ENCODE peak calls at places on chromosome 18, in four cellular contexts. Z is naive thymus-derived CD4-positive, alpha-beta T cell; V is tibial nerve; F is PC-9. P is an unnamed sample. For H3K4me1, the result is how much of the 10 kb centered on the place peaks cover.

GRCh38 chr18:67456691-67457090 is 59.8 kb downstream of the DSEL start:
- DNase-seq in Z (no peak), V (no peak), F (no peak), P (no peak)

GRCh38 chr18:10860937-10861336 is 288.4 kb downstream of the PIEZO2 start:
- DNase-seq in Z (no peak), V (no peak), F (no peak), P (no peak)

GRCh38 chr18:3319399-3319798 is 57.5 kb downstream of the MYL12B start:
- DNase-seq in Z (no peak), V (no peak), F (no peak), P (no peak)

GRCh38 chr18:28718696-28719095 is 541.8 kb upstream of the CDH2 start:
- DNase-seq in Z (no peak), V (no peak), F (no peak), P (no peak)

GRCh38 chr18:67347499-67347898 is 169.0 kb downstream of the DSEL start:
- DNase-seq in Z (no peak), V (no peak), F (no peak), P (no peak)

GRCh38 chr18:56982756-56983155 is 164.1 kb upstream of the BOD1L2 start:
- DNase-seq in Z (no peak), V (no peak), F (no peak), P (no peak)

GRCh38 chr18:23998811-23999210 is 15.7 kb upstream of the TTC39C start:
- DNase-seq in Z (no peak), V (no peak), F (peak), P (peak)

GRCh38 chr18:78630981-78631510 is 348.6 kb upstream of the SALL3 start:
- DNase-seq in Z (no peak), V (no peak), F (no peak), P (no peak)

GRCh38 chr18:3281456-3282400 is 19.8 kb downstream of the MYL12B start:
- DNase-seq in Z (peak), V (peak), F (peak), P (no peak)

GRCh38 chr18:25351280-25351772 is 640 bp downstream of the ZNF521 start:
- DNase-seq in Z (no peak), V (no peak), F (no peak), P (no peak)

GRCh38 chr18:56321470-56321869 is 316.9 kb downstream of the TXNL1 start:
- DNase-seq in Z (no peak), V (peak), F (no peak), P (no peak)

GRCh38 chr18:26575865-26576217 is 27.5 kb upstream of the KCTD1 start:
- DNase-seq in Z (no peak), V (no peak), F (no peak), P (peak)

GRCh38 chr18:32919799-32920198 is 147.0 kb upstream of the KLHL14 start:
- DNase-seq in Z (no peak), V (no peak), F (no peak), P (no peak)

GRCh38 chr18:74005320-74006110 is 142.1 kb downstream of the FBXO15 start:
- DNase-seq in Z (no peak), V (no peak), F (no peak), P (no peak)

GRCh38 chr18:6666286-6666685 is 63.2 kb upstream of the ARHGAP28 start:
- DNase-seq in Z (no peak), V (no peak), F (no peak), P (no peak)

GRCh38 chr18:9691235-9691634 is 16.9 kb upstream of the RAB31 start:
- DNase-seq in Z (no peak), V (no peak), F (no peak), P (no peak)
- H3K4me1 ChIP-seq in Z (under half), V (under half), F (under half), P (under half)

DNA sequence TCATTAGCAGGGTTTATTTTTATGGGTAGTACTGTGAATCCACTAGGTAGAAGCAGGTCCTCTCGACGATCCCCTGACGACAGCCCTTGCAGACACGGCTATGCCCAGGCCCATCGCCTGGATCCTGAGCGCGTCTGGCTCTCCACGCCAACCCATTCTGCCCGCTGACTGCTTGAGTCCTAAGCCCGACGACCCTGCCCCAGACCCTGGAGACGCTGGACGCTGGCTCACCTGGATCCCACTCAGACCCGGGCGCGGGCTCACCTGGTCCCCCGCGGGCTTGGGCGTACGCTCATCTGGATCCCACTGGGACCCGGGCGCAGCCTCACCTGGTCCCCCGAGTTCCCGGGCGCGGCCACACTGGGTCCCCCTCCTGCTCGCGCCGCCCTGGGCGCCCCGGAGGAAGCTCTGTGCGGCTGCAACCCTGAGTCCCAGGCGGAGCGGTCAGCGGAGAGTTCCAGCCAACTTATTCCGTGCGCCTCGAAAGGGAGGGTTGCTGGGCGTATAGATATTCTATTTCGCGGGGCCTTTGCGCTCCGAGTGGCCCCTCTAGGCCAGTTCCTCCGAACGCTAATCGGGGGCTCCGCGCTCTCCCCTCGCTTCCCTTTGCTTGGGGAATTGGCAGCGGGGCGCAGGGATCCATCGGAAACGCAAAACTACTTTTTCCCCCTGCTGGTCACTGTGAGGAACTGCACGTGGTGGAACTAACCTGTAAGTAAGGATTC is 22.4 kb upstream of the RMP24 start:
- DNase-seq in Z (peak), V (peak), F (no peak), P (no peak)
- H3K4me3 ChIP-seq in Z (peak), V (peak), F (peak), P (peak)

GRCh38 chr18:48996901-48997463 is 46.2 kb upstream of the SMAD7 start:
- DNase-seq in Z (peak), V (no peak), F (peak), P (no peak)

GRCh38 chr18:48999569-48999968 is 48.8 kb upstream of the SMAD7 start:
- DNase-seq in Z (no peak), V (no peak), F (no peak), P (no peak)

GRCh38 chr18:48997681-48997984 is 46.9 kb upstream of the SMAD7 start:
- DNase-seq in Z (no peak), V (no peak), F (no peak), P (no peak)

GRCh38 chr18:48996041-48996440 is 45.3 kb upstream of the SMAD7 start:
- DNase-seq in Z (no peak), V (no peak), F (no peak), P (no peak)

GRCh38 chr18:48997985-48998831 is 47.4 kb upstream of the SMAD7 start:
- DNase-seq in Z (no peak), V (no peak), F (peak), P (peak)
- H3K27ac ChIP-seq in Z (no peak), V (no peak), F (peak), P (peak)

GRCh38 chr18:58230438-58231179 is 186.6 kb downstream of the NEDD4L start:
- DNase-seq in Z (no peak), V (no peak), F (peak), P (peak)

GRCh38 chr18:58229162-58229561 is 185.1 kb downstream of the NEDD4L start:
- DNase-seq in Z (no peak), V (no peak), F (no peak), P (no peak)

GRCh38 chr18:58232674-58233073 is 188.6 kb downstream of the NEDD4L start:
- DNase-seq in Z (no peak), V (no peak), F (no peak), P (no peak)

GRCh38 chr18:58234359-58234741 is 190.3 kb downstream of the NEDD4L start:
- DNase-seq in Z (no peak), V (no peak), F (no peak), P (no peak)

GRCh38 chr18:58231930-58232329 is 187.9 kb downstream of the NEDD4L start:
- DNase-seq in Z (no peak), V (no peak), F (no peak), P (no peak)
- H3K4me1 ChIP-seq in Z (under half), V (under half), F (under half), P (half or more)

GRCh38 chr18:76446321-76446720 is 48.7 kb downstream of the ZNF516 start:
- DNase-seq in Z (no peak), V (no peak), F (no peak), P (no peak)
- H3K4me3 ChIP-seq in Z (no peak), V (no peak), F (no peak), P (no peak)

GRCh38 chr18:48766487-48766886 is 184.3 kb downstream of the SMAD7 start:
- DNase-seq in Z (no peak), V (no peak), F (no peak), P (no peak)
- H3K27ac ChIP-seq in Z (no peak), V (no peak), F (no peak), P (no peak)

GRCh38 chr18:13452851-13453524 is 234.4 kb downstream of the LDLRAD4 start:
- DNase-seq in Z (no peak), V (no peak), F (no peak), P (no peak)
- H3K4me1 ChIP-seq in Z (under half), V (under half), F (under half), P (under half)

GRCh38 chr18:415627-416612 is 84.6 kb downstream of the COLEC12 start:
- DNase-seq in Z (no peak), V (no peak), F (peak), P (peak)
- H3K4me3 ChIP-seq in Z (no peak), V (no peak), F (no peak), P (no peak)